ENCODE peak calls at places on chromosomes 16 and 17, in nine cellular contexts. L, A, D, T, B, P, E, Y and G are unnamed samples.

GRCh38 chr16:84312783-84313382 is 18.2 kb downstream of the WFDC1 start:
- DNase-seq in L (no peak), A (no peak), D (no peak), T (no peak), B (no peak), P (no peak), E (no peak), Y (no peak), G (no peak)

GRCh38 chr16:27414803-27415431 is 12.9 kb downstream of the IL21R start:
- DNase-seq in L (no peak), A (no peak), D (no peak), T (no peak), B (no peak), P (no peak), E (no peak), Y (no peak), G (no peak)

GRCh38 chr17:6567528-6568185 is 11.3 kb upstream of the PITPNM3 start:
- DNase-seq in L (no peak), A (no peak), D (no peak), T (no peak), B (no peak), P (no peak), E (no peak), Y (no peak), G (no peak)

GRCh38 chr16:50244504-50245416 is 21.6 kb upstream of the ADCY7 start:
- DNase-seq in L (no peak), A (no peak), D (peak; percentile 18), T (no peak), B (no peak), P (no peak), E (no peak), Y (no peak), G (no peak)

GRCh38 chr17:60743812-60744211 is 66.2 kb downstream of the BCAS3 start:
- DNase-seq in L (peak; percentile 65), A (no peak), D (no peak), T (no peak), B (no peak), P (no peak), E (no peak), Y (no peak), G (peak; percentile 45)

GRCh38 chr16:69865701-69866100 is 85.4 kb upstream of the CLEC18A start:
- DNase-seq in L (peak; percentile 91), A (no peak), D (peak; percentile 83), T (peak; percentile 56), B (no peak), P (no peak), E (no peak), Y (no peak), G (no peak)

GRCh38 chr16:25213709-25214416 is 2.9 kb upstream of the AQP8 start:
- DNase-seq in L (no peak), A (no peak), D (no peak), T (no peak), B (no peak), P (no peak), E (no peak), Y (no peak), G (no peak)

GRCh38 chr17:61452301-61453290 is at the start of gene TBX4:
- DNase-seq in L (no peak), A (no peak), D (no peak), T (no peak), B (no peak), P (no peak), E (no peak), Y (no peak), G (no peak)

GRCh38 chr16:2044541-2044940 is 3.1 kb downstream of the NTHL1 start:
- DNase-seq in L (no peak), A (no peak), D (no peak), T (no peak), B (no peak), P (no peak), E (no peak), Y (no peak), G (no peak)

GRCh38 chr16:68065716-68066305 is 19.4 kb upstream of the NFATC3 start:
- DNase-seq in L (no peak), A (no peak), D (peak; percentile 70), T (peak; percentile 78), B (no peak), P (no peak), E (no peak), Y (no peak), G (no peak)

GRCh38 chr17:79457376-79457775 is 153.5 kb downstream of the RBFOX3 start:
- DNase-seq in L (no peak), A (no peak), D (no peak), T (no peak), B (no peak), P (no peak), E (no peak), Y (no peak), G (no peak)